ENCODE peak calls at places on chromosomes 5 and 9, in nine cellular contexts. K is mucosa of descending colon; T is PC-3; E is CD8-positive, alpha-beta T cell; Z is NCI-H524 treated with DMSO at 0.1 percent for 48 hours; A is dorsolateral prefrontal cortex; X is retina; N is AG10803; J is GM18507. D is an unnamed sample.

GRCh38 chr5:58185397-58186195 is 274.3 kb downstream of the PLK2 start:
- DNase-seq in K (no peak), T (peak; percentile 41), E (no peak), Z (no peak), A (no peak), X (no peak), N (peak; percentile 43), J (no peak), D (no peak)

GRCh38 chr9:651372-651771 is 190.1 kb upstream of the DMRT1 start:
- DNase-seq in K (no peak), T (no peak), E (no peak), Z (no peak), A (no peak), X (no peak), N (no peak), J (no peak), D (no peak)

GRCh38 chr5:104080646-104081175 is 518.1 kb upstream of the NUDT12 start:
- DNase-seq in K (no peak), T (no peak), E (no peak), Z (no peak), A (no peak), X (no peak), N (no peak), J (no peak), D (no peak)

GRCh38 chr9:116467740-116468351 is 219.3 kb upstream of the TRIM32 start:
- DNase-seq in K (no peak), T (no peak), E (no peak), Z (no peak), A (no peak), X (no peak), N (no peak), J (no peak), D (no peak)

GRCh38 chr5:55303238-55303690 is 4.2 kb downstream of the DHX29 start:
- DNase-seq in K (peak; percentile 16), T (peak; percentile 52), E (no peak), Z (no peak), A (no peak), X (no peak), N (peak; percentile 97), J (no peak), D (no peak)

GRCh38 chr9:128259156-128259555 is 16.7 kb downstream of the GOLGA2 start:
- DNase-seq in K (no peak), T (no peak), E (no peak), Z (no peak), A (no peak), X (no peak), N (no peak), J (no peak), D (no peak)

GRCh38 chr5:107505763-107506534 is 164.8 kb downstream of the EFNA5 start:
- DNase-seq in K (peak; percentile 33), T (no peak), E (no peak), Z (no peak), A (no peak), X (no peak), N (no peak), J (no peak), D (no peak)

GRCh38 chr9:81861644-81862043 is 66.6 kb upstream of the SPATA31D4 start:
- DNase-seq in K (no peak), T (peak; percentile 81), E (no peak), Z (no peak), A (no peak), X (no peak), N (peak; percentile 62), J (no peak), D (no peak)

GRCh38 chr9:133532937-133533668 is 1.4 kb upstream of the ADAMTSL2 start:
- DNase-seq in K (peak; percentile 88), T (peak; percentile 57), E (peak; percentile 70), Z (peak; percentile 44), A (peak; percentile 75), X (no peak), N (peak; percentile 36), J (peak; percentile 29), D (peak; percentile 83)

GRCh38 chr5:150219142-150219541 is 29.3 kb downstream of the SLC6A7 start:
- DNase-seq in K (no peak), T (no peak), E (no peak), Z (no peak), A (no peak), X (no peak), N (no peak), J (no peak), D (no peak)

GRCh38 chr5:180598316-180598701 is 7.0 kb upstream of the SCGB3A1 start:
- DNase-seq in K (no peak), T (no peak), E (peak; percentile 13), Z (no peak), A (peak; percentile 22), X (no peak), N (no peak), J (no peak), D (no peak)

GRCh38 chr5:136186786-136187185 is 6.2 kb downstream of the SMIM32 start:
- DNase-seq in K (no peak), T (no peak), E (no peak), Z (no peak), A (no peak), X (no peak), N (no peak), J (no peak), D (no peak)

GRCh38 chr9:137456061-137456863 is 2.9 kb downstream of the NSMF start:
- DNase-seq in K (no peak), T (no peak), E (no peak), Z (no peak), A (peak; percentile 23), X (no peak), N (peak; percentile 16), J (no peak), D (peak; percentile 69)

GRCh38 chr5:56328753-56329560 is 95.8 kb upstream of the ANKRD55 start:
- DNase-seq in K (no peak), T (peak; percentile 67), E (no peak), Z (no peak), A (no peak), X (no peak), N (no peak), J (no peak), D (no peak)

GRCh38 chr9:16715404-16715803 is 155.1 kb downstream of the BNC2 start:
- DNase-seq in K (no peak), T (no peak), E (no peak), Z (no peak), A (no peak), X (no peak), N (peak; percentile 93), J (no peak), D (no peak)

GRCh38 chr9:93591706-93592388 is 15.5 kb downstream of the PHF2 start:
- DNase-seq in K (no peak), T (no peak), E (peak; percentile 41), Z (no peak), A (no peak), X (no peak), N (no peak), J (no peak), D (peak; percentile 9)

GRCh38 chr9:69371001-69371400 is 46.0 kb downstream of the ENTREP1 start:
- DNase-seq in K (no peak), T (no peak), E (no peak), Z (no peak), A (no peak), X (no peak), N (no peak), J (no peak), D (no peak)

GRCh38 chr9:104788251-104788650 is 24.3 kb downstream of the NIPSNAP3B start:
- DNase-seq in K (no peak), T (no peak), E (no peak), Z (no peak), A (no peak), X (no peak), N (no peak), J (no peak), D (no peak)

GRCh38 chr5:1523480-1523792 is 324 bp downstream of the LPCAT1 start:
- DNase-seq in K (no peak), T (no peak), E (no peak), Z (no peak), A (no peak), X (no peak), N (no peak), J (no peak), D (no peak)

GRCh38 chr9:93582115-93582514 is 5.7 kb downstream of the PHF2 start:
- DNase-seq in K (no peak), T (no peak), E (peak; percentile 34), Z (no peak), A (no peak), X (no peak), N (no peak), J (no peak), D (peak; percentile 20)

GRCh38 chr9:100478192-100478591 is 5.2 kb downstream of the TMEFF1 start:
- DNase-seq in K (no peak), T (no peak), E (no peak), Z (no peak), A (no peak), X (no peak), N (no peak), J (no peak), D (no peak)

GRCh38 chr9:112750111-112750766 is at the start of gene SNX30:
- DNase-seq in K (peak; percentile 92), T (peak; percentile 86), E (peak; percentile 88), Z (peak; percentile 33), A (peak; percentile 87), X (peak; percentile 93), N (peak; percentile 89), J (peak; percentile 84), D (peak; percentile 96)

GRCh38 chr5:118791986-118792734 is 196.2 kb downstream of the DTWD2 start:
- DNase-seq in K (peak; percentile 36), T (peak; percentile 65), E (no peak), Z (peak; percentile 31), A (no peak), X (peak; percentile 79), N (peak; percentile 79), J (peak; percentile 20), D (peak; percentile 84)

GRCh38 chr9:131669234-131670172 is 70.4 kb downstream of the RAPGEF1 start:
- DNase-seq in K (no peak), T (no peak), E (peak; percentile 51), Z (no peak), A (peak; percentile 48), X (no peak), N (no peak), J (no peak), D (no peak)

GRCh38 chr5:151357097-151357496 is 9.7 kb upstream of the SLC36A2 start:
- DNase-seq in K (no peak), T (peak; percentile 50), E (no peak), Z (no peak), A (no peak), X (no peak), N (no peak), J (no peak), D (no peak)

GRCh38 chr5:59097116-59097515 is 514.2 kb downstream of the RAB3C start:
- DNase-seq in K (no peak), T (no peak), E (no peak), Z (no peak), A (no peak), X (no peak), N (peak; percentile 38), J (no peak), D (no peak)

GRCh38 chr9:78437721-78438610 is 141.0 kb downstream of the PSAT1 start:
- DNase-seq in K (no peak), T (no peak), E (no peak), Z (no peak), A (no peak), X (peak; percentile 75), N (no peak), J (no peak), D (peak; percentile 41)

GRCh38 chr9:132207839-132208615 is 46.2 kb downstream of the NTNG2 start:
- DNase-seq in K (no peak), T (no peak), E (no peak), Z (no peak), A (no peak), X (no peak), N (no peak), J (no peak), D (peak; percentile 22)

GRCh38 chr5:39760385-39761198 is 335.8 kb upstream of the DAB2 start:
- DNase-seq in K (peak; percentile 11), T (peak; percentile 55), E (no peak), Z (no peak), A (no peak), X (no peak), N (peak; percentile 99), J (no peak), D (no peak)

GRCh38 chr9:77512876-77513275 is 135.2 kb downstream of the GNA14 start:
- DNase-seq in K (no peak), T (peak; percentile 52), E (no peak), Z (no peak), A (no peak), X (no peak), N (no peak), J (no peak), D (peak; percentile 39)

GRCh38 chr5:178442361-178443256 is 147.6 kb downstream of the COL23A1 start:
- DNase-seq in K (no peak), T (no peak), E (no peak), Z (no peak), A (no peak), X (peak; percentile 82), N (no peak), J (no peak), D (peak; percentile 55)

D was measured in left kidney.